ENCODE peak calls at places on chromosomes 3 and 15, in five cellular contexts. V is stimulated activated CD8-positive, alpha-beta memory T cell treated with anti-CD3 and anti-CD28 coated beads, Interleukin-2, amount 100 ng/mL, for 48 hours; Z is Ammon's horn; W is HTR-8/SVneo; U is activated CD4-positive, alpha-beta T cell treated with anti-CD3 and anti-CD28 coated beads for 24 hours. H is an unnamed sample.

GRCh38 chr3:13574083-13574797 is 25.3 kb downstream of the FBLN2 start:
- DNase-seq in V (no peak), Z (no peak), W (no peak), U (no peak), H (peak)

GRCh38 chr3:45954306-45954705 is 11.0 kb downstream of the CXCR6 start:
- DNase-seq in V (no peak), Z (no peak), W (no peak), U (no peak), H (no peak)

GRCh38 chr3:196080997-196081833 is 675 bp downstream of the TFRC start:
- DNase-seq in V (peak), Z (peak), W (peak), U (peak), H (peak)

GRCh38 chr3:62622553-62623174 is 249.3 kb upstream of the FEZF2 start:
- DNase-seq in V (no peak), Z (peak), W (peak), U (no peak), H (no peak)

GRCh38 chr3:67551366-67552016 is 102.9 kb downstream of the SUCLG2 start:
- DNase-seq in V (no peak), Z (peak), W (no peak), U (no peak), H (no peak)

GRCh38 chr3:39809995-39810595 is 686 bp downstream of the MYRIP start:
- DNase-seq in V (no peak), Z (peak), W (no peak), U (no peak), H (peak)

GRCh38 chr3:11477286-11477935 is 166.3 kb downstream of the VGLL4 start:
- DNase-seq in V (no peak), Z (no peak), W (no peak), U (no peak), H (no peak)

GRCh38 chr3:9690451-9691450 is 12.9 kb upstream of the CPNE9 start:
- DNase-seq in V (no peak), Z (peak), W (no peak), U (no peak), H (peak)

GRCh38 chr3:64161481-64161952 is 63.7 kb downstream of the PRICKLE2 start:
- DNase-seq in V (no peak), Z (no peak), W (peak), U (no peak), H (no peak)

GRCh38 chr15:35557544-35557943 is 11.6 kb upstream of the DPH6 start:
- DNase-seq in V (no peak), Z (no peak), W (peak), U (no peak), H (no peak)

GRCh38 chr15:91431041-91431715 is 331.1 kb downstream of the SV2B start:
- DNase-seq in V (no peak), Z (no peak), W (no peak), U (no peak), H (no peak)

GRCh38 chr3:59456852-59457485 is 407.1 kb upstream of the CFAP20DC start:
- DNase-seq in V (no peak), Z (no peak), W (no peak), U (peak), H (no peak)

GRCh38 chr15:55360256-55360655 is 41.2 kb downstream of the PIGB start:
- DNase-seq in V (no peak), Z (no peak), W (no peak), U (no peak), H (no peak)

GRCh38 chr3:143807987-143808386 is 40.3 kb downstream of the SLC9A9 start:
- DNase-seq in V (no peak), Z (no peak), W (no peak), U (no peak), H (no peak)

GRCh38 chr3:173892547-173892946 is 495.0 kb downstream of the NLGN1 start:
- DNase-seq in V (no peak), Z (no peak), W (no peak), U (no peak), H (no peak)

GRCh38 chr15:68252925-68253534 is 23.5 kb upstream of the CLN6 start:
- DNase-seq in V (no peak), Z (peak), W (peak), U (no peak), H (peak)

GRCh38 chr3:159263750-159264561 is 462.1 kb downstream of the MFSD1 start:
- DNase-seq in V (no peak), Z (peak), W (peak), U (no peak), H (peak)

GRCh38 chr3:147361671-147362420 is 44.5 kb downstream of the ZIC4 start:
- DNase-seq in V (peak), Z (no peak), W (peak), U (no peak), H (peak)

GRCh38 chr3:119782435-119782834 is 534 bp downstream of the NR1I2 start:
- DNase-seq in V (no peak), Z (no peak), W (no peak), U (no peak), H (no peak)

GRCh38 chr3:135753506-135753905 is 212.0 kb upstream of the PPP2R3A start:
- DNase-seq in V (no peak), Z (no peak), W (no peak), U (no peak), H (no peak)

GRCh38 chr3:43316783-43317460 is 30.6 kb downstream of the SNRK start:
- DNase-seq in V (no peak), Z (no peak), W (no peak), U (no peak), H (no peak)

GRCh38 chr15:100021653-100022052 is 288.4 kb upstream of the LYSMD4 start:
- DNase-seq in V (no peak), Z (no peak), W (no peak), U (no peak), H (no peak)

GRCh38 chr15:98025237-98025636 is 64.7 kb downstream of the ARRDC4 start:
- DNase-seq in V (no peak), Z (no peak), W (peak), U (no peak), H (no peak)

GRCh38 chr3:113441051-113441770 is at the start of gene CFAP44:
- DNase-seq in V (peak), Z (peak), W (no peak), U (peak), H (peak)

GRCh38 chr3:141308588-141309218 is 59.6 kb upstream of the ZBTB38 start:
- DNase-seq in V (no peak), Z (peak), W (peak), U (no peak), H (peak)

GRCh38 chr15:39495871-39496459 is 84.9 kb upstream of the THBS1 start:
- DNase-seq in V (no peak), Z (no peak), W (no peak), U (no peak), H (no peak)

GRCh38 chr3:138124689-138125420 is 7.3 kb downstream of the A4GNT start:
- DNase-seq in V (no peak), Z (no peak), W (peak), U (no peak), H (peak)